ENCODE peak calls at places on chromosomes 6 and 20, in seven cellular contexts. P is IMR-90, Q is H1, X is neuronal stem cell, G is trophoblast cell, S is mesenchymal stem cell, C is H9. E is an unnamed sample. For H3K4me1, the result is how much of the 10 kb centered on the place peaks cover.

GRCh38 chr6:93036835-93037234 is 382.5 kb downstream of the EPHA7 start:
- DNase-seq in P (peak), Q (no peak), X (no peak), G (no peak), S (peak), C (no peak), E (peak)

GRCh38 chr6:149938571-149939462 is 3.0 kb upstream of the ULBP2 start:
- DNase-seq in P (no peak), Q (peak), X (no peak), G (no peak), S (peak), C (no peak), E (no peak)

GRCh38 chr6:143015300-143015706 is 45.4 kb upstream of the AIG1 start:
- DNase-seq in P (no peak), Q (no peak), X (no peak), G (no peak), S (no peak), C (no peak), E (no peak)

GRCh38 chr20:40719330-40719729 is 30.3 kb upstream of the MAFB start:
- DNase-seq in P (no peak), Q (no peak), X (no peak), G (peak), S (no peak), C (no peak), E (no peak)

GRCh38 chr6:42227173-42227850 is 9.7 kb upstream of the MRPS10 start:
- DNase-seq in P (no peak), Q (no peak), X (no peak), G (no peak), S (no peak), C (no peak), E (no peak)

GRCh38 chr20:23145281-23145700 is 59.2 kb upstream of the CD93 start:
- DNase-seq in P (peak), Q (no peak), X (no peak), G (peak), S (peak), C (no peak), E (no peak)

GRCh38 chr20:11496382-11496781 is 421.3 kb upstream of the BTBD3 start:
- DNase-seq in P (peak), Q (no peak), X (no peak), G (peak), S (no peak), C (no peak), E (peak)

GRCh38 chr6:148525453-148525852 is 182.8 kb downstream of the SASH1 start:
- DNase-seq in P (peak), Q (no peak), X (no peak), G (no peak), S (peak), C (no peak), E (no peak)

GRCh38 chr20:49867453-49868215 is 47.7 kb downstream of the SPATA2 start:
- DNase-seq in P (no peak), Q (no peak), X (no peak), G (no peak), S (no peak), C (no peak), E (peak)

GRCh38 chr6:34602318-34603111 is 46.4 kb upstream of the SPDEF start:
- DNase-seq in P (peak), Q (no peak), X (no peak), G (no peak), S (peak), C (no peak), E (peak)

GRCh38 chr6:68941345-68941744 is 306.3 kb downstream of the ADGRB3 start:
- DNase-seq in P (no peak), Q (no peak), X (no peak), G (no peak), S (no peak), C (no peak), E (no peak)

GRCh38 chr20:53224851-53225250 is 252.7 kb downstream of the TSHZ2 start:
- DNase-seq in P (peak), Q (no peak), X (no peak), G (no peak), S (peak), C (no peak), E (no peak)

GRCh38 chr20:41704896-41705295 is 86.7 kb upstream of the CHD6 start:
- DNase-seq in P (no peak), Q (no peak), X (no peak), G (no peak), S (no peak), C (no peak), E (no peak)

GRCh38 chr20:52047811-52048302 is 143.7 kb downstream of the ZFP64 start:
- DNase-seq in P (peak), Q (peak), X (no peak), G (no peak), S (peak), C (peak), E (peak)

GRCh38 chr6:137560184-137560563 is 66.0 kb upstream of the OLIG3 start:
- DNase-seq in P (no peak), Q (no peak), X (no peak), G (no peak), S (no peak), C (no peak), E (no peak)

GRCh38 chr6:305371-306206 is 13.3 kb downstream of the DUSP22 start:
- DNase-seq in P (no peak), Q (no peak), X (no peak), G (no peak), S (no peak), C (no peak), E (no peak)

GRCh38 chr6:25960689-25961088 is 1.9 kb upstream of the TRIM38 start:
- DNase-seq in P (no peak), Q (no peak), X (no peak), G (no peak), S (no peak), C (no peak), E (no peak)

GRCh38 chr6:1200706-1201105 is 111.2 kb upstream of the FOXQ1 start:
- DNase-seq in P (peak), Q (no peak), X (no peak), G (no peak), S (peak), C (no peak), E (peak)

GRCh38 chr6:72784071-72784470 is 162.2 kb downstream of the KCNQ5 start:
- DNase-seq in P (peak), Q (no peak), X (no peak), G (no peak), S (peak), C (no peak), E (no peak)

GRCh38 chr20:1327241-1327653 is 1.7 kb downstream of the SDCBP2 start:
- DNase-seq in P (peak), Q (peak), X (no peak), G (no peak), S (peak), C (peak), E (no peak)

GRCh38 chr20:51801220-51801991 is 915 bp downstream of the SALL4 start:
- DNase-seq in P (no peak), Q (peak), X (peak), G (no peak), S (peak), C (peak), E (peak)

GRCh38 chr6:23650676-23651075 is 475.3 kb upstream of the NRSN1 start:
- DNase-seq in P (no peak), Q (no peak), X (peak), G (no peak), S (no peak), C (no peak), E (no peak)

GRCh38 chr20:36214684-36215256 is 21.5 kb upstream of the AAR2 start:
- DNase-seq in P (peak), Q (no peak), X (no peak), G (no peak), S (peak), C (peak), E (peak)

GRCh38 chr6:3524461-3524860 is 67.6 kb upstream of the SLC22A23 start:
- DNase-seq in P (no peak), Q (no peak), X (no peak), G (no peak), S (no peak), C (no peak), E (no peak)

GRCh38 chr6:138442663-138443062 is 38.6 kb downstream of the HEBP2 start:
- DNase-seq in P (no peak), Q (no peak), X (no peak), G (no peak), S (no peak), C (no peak), E (no peak)

GRCh38 chr6:35046862-35047261 is 94.3 kb downstream of the TCP11 start:
- DNase-seq in P (no peak), Q (no peak), X (no peak), G (no peak), S (no peak), C (no peak), E (no peak)

GRCh38 chr20:44409132-44409600 is 53.7 kb downstream of the HNF4A start:
- DNase-seq in P (peak), Q (no peak), X (no peak), G (no peak), S (no peak), C (no peak), E (no peak)

GRCh38 chr6:16723833-16724232 is 37.4 kb downstream of the ATXN1 start:
- DNase-seq in P (peak), Q (no peak), X (no peak), G (peak), S (peak), C (peak), E (peak)

GRCh38 chr20:51092238-51092822 is 69.4 kb upstream of the KCNG1 start:
- DNase-seq in P (no peak), Q (no peak), X (no peak), G (no peak), S (peak), C (no peak), E (peak)

GRCh38 chr20:42795399-42795798 is 394.3 kb downstream of the PTPRT start:
- DNase-seq in P (no peak), Q (no peak), X (no peak), G (no peak), S (no peak), C (no peak), E (no peak)

GRCh38 chr20:17995967-17996819 is 27.4 kb downstream of the MGME1 start:
- DNase-seq in P (peak), Q (no peak), X (peak), G (peak), S (peak), C (no peak), E (peak)

GRCh38 chr20:47675190-47676142 is 109.8 kb downstream of the SULF2 start:
- DNase-seq in P (no peak), Q (no peak), X (no peak), G (no peak), S (no peak), C (peak), E (no peak)

GRCh38 chr6:21390537-21391213 is 202.9 kb upstream of the SOX4 start:
- DNase-seq in P (no peak), Q (no peak), X (no peak), G (no peak), S (no peak), C (no peak), E (no peak)

GRCh38 chr20:44071057-44071456 is 115.9 kb downstream of the JPH2 start:
- DNase-seq in P (no peak), Q (peak), X (no peak), G (no peak), S (no peak), C (no peak), E (no peak)

GRCh38 chr6:3457710-3458605 is 1.1 kb upstream of the SLC22A23 start:
- DNase-seq in P (no peak), Q (no peak), X (no peak), G (no peak), S (peak), C (peak), E (no peak)

GRCh38 chr20:57461726-57462125 is 63.2 kb downstream of the CTCFL start:
- DNase-seq in P (no peak), Q (no peak), X (no peak), G (no peak), S (no peak), C (no peak), E (no peak)

GRCh38 chr20:51416532-51417244 is 125.8 kb downstream of the NFATC2 start:
- DNase-seq in P (no peak), Q (no peak), X (no peak), G (no peak), S (no peak), C (no peak), E (no peak)

DNA sequence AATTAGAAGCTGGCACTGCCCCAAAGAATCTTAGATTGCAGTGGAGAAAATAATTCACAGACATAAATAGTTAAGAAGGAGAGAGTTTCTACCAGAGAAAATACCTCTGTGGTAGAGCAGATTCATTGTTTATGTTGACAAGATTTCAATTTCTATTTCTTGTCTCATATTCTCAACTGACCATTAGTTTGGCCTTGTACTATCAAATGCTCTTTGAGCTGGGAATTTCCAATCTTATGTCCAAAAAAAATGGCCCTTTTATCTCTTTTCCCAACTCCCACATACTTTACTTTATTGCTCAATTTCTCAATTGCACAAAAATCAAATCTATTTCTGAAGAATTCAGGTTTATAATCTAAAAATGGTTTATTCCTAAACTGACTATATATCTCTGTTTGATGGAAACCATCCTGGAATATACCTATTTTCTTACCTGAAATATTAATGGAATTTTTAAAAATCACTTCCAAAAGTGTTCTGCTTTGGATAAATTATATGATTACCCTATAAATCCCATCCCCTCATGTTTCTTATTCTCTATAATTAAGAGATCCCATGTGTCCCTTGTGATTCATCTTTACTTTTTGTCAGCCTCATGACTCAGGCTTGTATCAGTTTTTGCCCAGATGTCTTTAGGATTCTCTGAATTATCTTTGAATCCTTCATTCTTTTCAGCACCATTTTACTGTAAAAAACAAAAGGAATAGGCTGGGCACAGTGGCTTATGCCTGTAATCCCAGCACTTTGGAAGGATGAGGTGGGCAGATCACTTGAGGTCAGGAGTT is 804.3 kb upstream of the CITED2 start:
- DNase-seq in P (peak), Q (no peak), X (no peak), G (no peak), S (no peak), C (no peak), E (no peak)
- H3K23ac ChIP-seq in P (no peak), Q (no peak), X (no peak), G (no peak), S (no peak), C (no peak), E (no peak)

GRCh38 chr6:52543729-52544324 is 33.0 kb downstream of the TRAM2 start:
- DNase-seq in P (peak), Q (no peak), X (no peak), G (no peak), S (peak), C (no peak), E (peak)
- H3K4me1 ChIP-seq in P (half or more), Q (under half), X (under half), G (under half), S (under half), C (under half), E (under half)

GRCh38 chr20:20495719-20496474 is 128.0 kb downstream of the INSM1 start:
- DNase-seq in P (no peak), Q (no peak), X (no peak), G (no peak), S (no peak), C (no peak), E (no peak)
- H3K23ac ChIP-seq in P (no peak), Q (no peak), X (no peak), G (no peak), S (no peak), C (no peak), E (no peak)

DNA sequence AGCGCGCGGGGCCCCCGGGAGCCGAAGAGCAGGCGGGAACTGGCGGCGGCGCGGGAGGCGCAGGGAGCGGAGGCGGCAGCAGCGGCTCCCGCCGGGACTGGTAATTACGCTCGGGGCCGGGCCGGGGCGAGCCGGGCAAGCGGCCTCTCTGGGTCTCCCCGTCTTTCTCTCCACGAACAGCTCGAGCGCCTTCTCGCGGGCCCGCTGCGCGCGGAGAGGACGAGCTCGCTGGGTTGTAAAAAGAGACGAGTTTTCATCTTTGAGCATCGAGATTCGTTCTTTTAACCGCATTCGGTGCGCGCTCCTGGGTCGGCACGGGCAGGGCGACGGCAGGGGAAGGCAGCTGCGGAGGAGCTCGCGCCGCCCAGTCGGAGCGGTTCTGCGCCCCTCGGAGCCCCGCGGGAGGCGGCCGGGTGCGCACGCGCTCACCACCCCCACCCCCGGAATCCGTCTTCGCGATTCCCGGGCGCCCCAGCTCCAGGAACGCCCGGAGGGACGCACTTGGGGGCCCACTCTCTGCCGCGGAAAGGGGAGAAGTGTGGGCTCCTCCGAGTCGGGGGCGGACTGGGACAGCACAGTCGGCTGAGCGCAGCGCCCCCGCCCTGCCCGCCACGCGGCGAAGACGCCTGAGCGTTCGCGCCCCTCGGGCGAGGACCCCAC is 38.0 kb downstream of the YTHDF1 start:
- DNase-seq in P (no peak), Q (peak), X (peak), G (no peak), S (peak), C (no peak), E (no peak)
- H3K4me1 ChIP-seq in P (under half), Q (under half), X (half or more), G (under half), S (under half), C (under half), E (under half)

DNA sequence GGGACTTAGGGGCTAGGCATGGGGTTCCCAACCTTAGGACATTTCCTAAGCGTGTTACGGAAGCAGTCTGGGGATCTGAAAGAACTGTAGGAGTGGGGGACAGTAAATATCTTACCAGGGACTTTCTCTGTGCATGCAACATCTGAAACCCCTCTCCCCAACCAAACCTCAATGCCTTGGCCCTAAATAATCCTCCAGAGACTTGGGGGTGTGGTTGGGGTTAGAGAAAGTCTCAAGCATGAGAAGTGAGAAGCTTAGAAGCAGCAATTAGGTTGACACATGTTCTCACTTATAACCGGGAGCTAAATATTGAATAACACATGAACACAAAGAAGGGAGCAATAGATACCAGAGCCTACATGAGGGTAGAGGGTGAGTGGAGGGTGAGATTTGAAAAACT is 74.7 kb downstream of the HTR1E start:
- DNase-seq in P (no peak), Q (no peak), X (no peak), G (no peak), S (no peak), C (no peak), E (no peak)
- H3K23ac ChIP-seq in P (no peak), Q (no peak), X (no peak), G (no peak), S (no peak), C (no peak), E (no peak)

E was measured in mesendoderm.